ENCODE peak calls at places on chromosome 5, in five cellular contexts. Y is T follicular helper cell; J is NCI-H1105; H is body of pancreas; U is central memory CD4-positive, alpha-beta T cell. I is an unnamed sample.

GRCh38 chr5:53482717-53483638 is 2.5 kb downstream of the FST start:
- DNase-seq in Y (no peak), J (no peak), H (peak), U (no peak), I (no peak)

GRCh38 chr5:180119031-180119885 is 47.7 kb upstream of the RNF130 start:
- DNase-seq in Y (no peak), J (no peak), H (no peak), U (no peak), I (no peak)

GRCh38 chr5:133402781-133403180 is 209.6 kb downstream of the FSTL4 start:
- DNase-seq in Y (no peak), J (no peak), H (no peak), U (no peak), I (no peak)

GRCh38 chr5:32600057-32600622 is 14.8 kb downstream of the SUB1 start:
- DNase-seq in Y (no peak), J (no peak), H (no peak), U (no peak), I (no peak)

GRCh38 chr5:173283318-173284288 is 44.6 kb downstream of the STC2 start:
- DNase-seq in Y (peak), J (peak), H (peak), U (peak), I (peak)

GRCh38 chr5:164597293-164597900 is 1092.0 kb downstream of the MAT2B start:
- DNase-seq in Y (no peak), J (no peak), H (no peak), U (no peak), I (no peak)

GRCh38 chr5:102453716-102454115 is 45.1 kb downstream of the SLCO6A1 start:
- DNase-seq in Y (no peak), J (no peak), H (no peak), U (no peak), I (no peak)

GRCh38 chr5:77847814-77848290 is 71.7 kb upstream of the TBCA start:
- DNase-seq in Y (no peak), J (no peak), H (no peak), U (no peak), I (no peak)

GRCh38 chr5:97550164-97550563 is 367.1 kb upstream of the RIOK2 start:
- DNase-seq in Y (no peak), J (no peak), H (no peak), U (no peak), I (no peak)

GRCh38 chr5:33513786-33514185 is 73.0 kb downstream of the TARS1 start:
- DNase-seq in Y (no peak), J (no peak), H (no peak), U (no peak), I (no peak)

GRCh38 chr5:90875456-90875855 is 316.9 kb downstream of the ADGRV1 start:
- DNase-seq in Y (no peak), J (no peak), H (no peak), U (no peak), I (no peak)

GRCh38 chr5:55104036-55104767 is 1.8 kb downstream of the GZMA start:
- DNase-seq in Y (no peak), J (no peak), H (no peak), U (no peak), I (no peak)

GRCh38 chr5:62585751-62586150 is 7.1 kb downstream of the LRRC70 start:
- DNase-seq in Y (no peak), J (no peak), H (no peak), U (no peak), I (no peak)

GRCh38 chr5:97135868-97136267 is 6.5 kb downstream of the LIX1 start:
- DNase-seq in Y (no peak), J (no peak), H (no peak), U (no peak), I (no peak)

GRCh38 chr5:163407034-163407652 is 30.3 kb upstream of the CCNG1 start:
- DNase-seq in Y (no peak), J (no peak), H (no peak), U (no peak), I (no peak)

GRCh38 chr5:37580106-37580505 is 201.0 kb downstream of the WDR70 start:
- DNase-seq in Y (no peak), J (no peak), H (no peak), U (no peak), I (no peak)

GRCh38 chr5:66307647-66308257 is 163.7 kb downstream of the SREK1 start:
- DNase-seq in Y (no peak), J (peak), H (no peak), U (peak), I (no peak)

GRCh38 chr5:127068771-127069330 is 4.5 kb downstream of the C5orf63 start:
- DNase-seq in Y (no peak), J (no peak), H (no peak), U (no peak), I (no peak)

GRCh38 chr5:131984945-131985665 is 26.4 kb downstream of the ACSL6 start:
- DNase-seq in Y (no peak), J (no peak), H (no peak), U (no peak), I (no peak)

GRCh38 chr5:153900703-153901395 is 137.9 kb downstream of the FAM114A2 start:
- DNase-seq in Y (no peak), J (no peak), H (no peak), U (no peak), I (no peak)

GRCh38 chr5:43601454-43602260 is 1.3 kb upstream of the NNT start:
- DNase-seq in Y (no peak), J (peak), H (no peak), U (no peak), I (no peak)

GRCh38 chr5:176500511-176500910 is 36.7 kb downstream of the RNF44 start:
- DNase-seq in Y (no peak), J (no peak), H (no peak), U (no peak), I (no peak)

GRCh38 chr5:80211292-80211691 is 44.6 kb downstream of the SERINC5 start:
- DNase-seq in Y (no peak), J (no peak), H (no peak), U (no peak), I (no peak)

GRCh38 chr5:112418412-112419049 is 546 bp downstream of the EPB41L4A start:
- DNase-seq in Y (no peak), J (no peak), H (no peak), U (no peak), I (no peak)

GRCh38 chr5:179907570-179908324 is at the start of gene TBC1D9B:
- DNase-seq in Y (peak), J (no peak), H (peak), U (peak), I (peak)

GRCh38 chr5:34599471-34600117 is 56.5 kb upstream of the RAI14 start:
- DNase-seq in Y (no peak), J (no peak), H (no peak), U (no peak), I (no peak)

GRCh38 chr5:167861134-167861930 is 430.1 kb upstream of the WWC1 start:
- DNase-seq in Y (no peak), J (no peak), H (no peak), U (no peak), I (no peak)

GRCh38 chr5:82673460-82673859 is 395.3 kb upstream of the RPS23 start:
- DNase-seq in Y (no peak), J (no peak), H (no peak), U (no peak), I (no peak)

GRCh38 chr5:151607304-151607703 is 16.2 kb upstream of the FAT2 start:
- DNase-seq in Y (no peak), J (no peak), H (no peak), U (no peak), I (no peak)

GRCh38 chr5:114387433-114387832 is 25.6 kb downstream of the KCNN2 start:
- DNase-seq in Y (no peak), J (no peak), H (no peak), U (no peak), I (no peak)

GRCh38 chr5:54302267-54302687 is 8.1 kb downstream of the ARL15 start:
- DNase-seq in Y (no peak), J (no peak), H (no peak), U (no peak), I (no peak)